ENCODE peak calls at places on chromosomes 3 and 15, in nine cellular contexts. E is breast epithelium, S is adipocyte, L is psoas muscle, W is right atrium auricular region, Z is mucosa of descending colon, M is stomach, O is MM.1S, R is left ventricle myocardium inferior. X is an unnamed sample.

GRCh38 chr3:42732196-42732828 is 29.7 kb upstream of the HHATL start:
- DNase-seq in E (no peak), S (no peak), L (no peak), W (peak; percentile 53), Z (no peak), M (no peak), O (no peak), R (no peak), X (no peak)

GRCh38 chr3:63753567-63753966 is 65.5 kb upstream of the C3orf49 start:
- DNase-seq in E (no peak), S (peak; percentile 53), L (no peak), W (no peak), Z (no peak), M (no peak), O (no peak), R (no peak), X (no peak)

GRCh38 chr3:15892828-15893227 is 95.0 kb upstream of the ANKRD28 start:
- DNase-seq in E (no peak), S (no peak), L (no peak), W (no peak), Z (no peak), M (no peak), O (no peak), R (no peak), X (no peak)

GRCh38 chr3:31906182-31906581 is 74.9 kb downstream of the OSBPL10 start:
- DNase-seq in E (no peak), S (no peak), L (no peak), W (no peak), Z (no peak), M (no peak), O (no peak), R (no peak), X (no peak)

GRCh38 chr3:129003578-129004112 is 2.5 kb downstream of the EFCC1 start:
- DNase-seq in E (no peak), S (no peak), L (no peak), W (no peak), Z (peak; percentile 81), M (peak; percentile 75), O (peak; percentile 82), R (no peak), X (peak; percentile 79)

GRCh38 chr3:167125612-167126407 is 254.3 kb downstream of the ZBBX start:
- DNase-seq in E (no peak), S (no peak), L (no peak), W (no peak), Z (no peak), M (no peak), O (no peak), R (no peak), X (no peak)

GRCh38 chr3:80733522-80734176 is 965.9 kb upstream of the ROBO1 start:
- DNase-seq in E (no peak), S (peak; percentile 51), L (no peak), W (no peak), Z (peak; percentile 48), M (peak; percentile 57), O (no peak), R (no peak), X (no peak)

GRCh38 chr3:87733671-87734367 is 325.0 kb downstream of the CGGBP1 start:
- DNase-seq in E (peak; percentile 62), S (no peak), L (no peak), W (no peak), Z (no peak), M (no peak), O (no peak), R (no peak), X (no peak)

GRCh38 chr3:7275396-7275795 is 414.5 kb downstream of the GRM7 start:
- DNase-seq in E (no peak), S (no peak), L (no peak), W (no peak), Z (no peak), M (no peak), O (no peak), R (no peak), X (no peak)

GRCh38 chr15:36905908-36906307 is 194.4 kb downstream of the MEIS2 start:
- DNase-seq in E (no peak), S (no peak), L (no peak), W (no peak), Z (no peak), M (no peak), O (no peak), R (no peak), X (peak; percentile 58)

GRCh38 chr3:118714800-118715199 is 319.8 kb downstream of the IGSF11 start:
- DNase-seq in E (no peak), S (no peak), L (no peak), W (no peak), Z (no peak), M (no peak), O (no peak), R (no peak), X (peak; percentile 5)

GRCh38 chr3:42042747-42043115 is 48.4 kb upstream of the TRAK1 start:
- DNase-seq in E (no peak), S (no peak), L (no peak), W (no peak), Z (no peak), M (no peak), O (no peak), R (no peak), X (no peak)

GRCh38 chr3:88231632-88232031 is 81.9 kb downstream of the C3orf38 start:
- DNase-seq in E (no peak), S (no peak), L (no peak), W (no peak), Z (no peak), M (no peak), O (no peak), R (no peak), X (no peak)

DNA sequence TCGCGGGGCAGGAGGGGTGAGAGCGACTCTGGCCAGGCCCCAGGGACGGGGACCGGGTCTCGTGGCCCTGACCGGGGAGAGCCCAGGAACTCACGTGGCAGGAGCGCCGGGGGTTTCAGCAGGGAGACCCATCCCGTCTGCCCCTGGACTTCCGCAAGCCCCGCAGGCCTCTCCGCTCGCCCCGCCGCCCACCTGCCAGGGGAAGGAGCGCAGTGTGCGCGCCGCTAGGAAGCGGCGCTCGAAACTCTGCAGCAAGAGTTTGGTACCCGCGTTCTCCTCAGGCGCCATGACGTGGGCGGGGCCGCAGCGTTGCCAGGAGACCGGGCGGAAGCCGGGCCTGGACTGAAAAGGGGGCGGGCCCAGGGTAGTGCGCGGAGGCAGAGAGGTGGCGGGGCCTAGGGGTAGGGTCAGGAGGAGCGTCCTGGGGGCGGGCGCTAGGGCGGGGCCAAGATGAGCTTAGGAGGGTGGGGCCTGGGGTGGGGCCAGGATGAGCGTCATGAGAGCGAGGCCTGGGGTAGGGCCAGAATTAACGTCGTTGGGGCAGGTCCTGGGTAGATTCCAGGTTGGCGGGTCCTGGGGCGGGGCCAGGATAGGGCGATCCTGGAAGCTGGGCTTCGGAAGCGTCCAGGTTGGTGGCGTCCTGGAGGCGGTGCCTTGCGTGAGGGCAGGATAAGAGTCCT is 29.7 kb downstream of the ALG1L2 start:
- DNase-seq in E (peak; percentile 99), S (peak; percentile 99), L (peak; percentile 100), W (peak; percentile 99), Z (peak; percentile 100), M (peak; percentile 99), O (peak; percentile 97), R (peak; percentile 100), X (peak; percentile 100)
- H3K4me3 ChIP-seq in E (peak overlapping the region; percentile 51), S (peak overlapping the region; percentile 86), L (peak overlapping the region; percentile 84), W (peak overlapping the region; percentile 72), Z (peak overlapping the region; percentile 42), M (peak overlapping the region; percentile 82), O (peak overlapping the region; percentile 87), R (peak overlapping the region; percentile 93), X (peak overlapping the region; percentile 52)

GRCh38 chr3:44643024-44643423 is 5.5 kb upstream of the ZNF35 start:
- DNase-seq in E (no peak), S (no peak), L (no peak), W (no peak), Z (no peak), M (no peak), O (no peak), R (no peak), X (no peak)
- H3K9me3 ChIP-seq in E (peaks cover 53% of the 10 kb centered on the region), S (peaks cover 50% of the 10 kb centered on the region), L (peaks cover 53% of the 10 kb centered on the region), W (peaks cover 34% of the 10 kb centered on the region), Z (peaks cover 81% of the 10 kb centered on the region), M (peaks cover 33% of the 10 kb centered on the region), O (no peaks in the 10 kb centered on the region), R (peaks cover 82% of the 10 kb centered on the region), X (peaks cover 9% of the 10 kb centered on the region)

GRCh38 chr15:40366204-40367037 is 8.4 kb downstream of the DISP2 start:
- DNase-seq in E (no peak), S (no peak), L (no peak), W (no peak), Z (no peak), M (no peak), O (no peak), R (no peak), X (no peak)

GRCh38 chr15:40363611-40364010 is 5.6 kb downstream of the DISP2 start:
- DNase-seq in E (no peak), S (no peak), L (no peak), W (no peak), Z (no peak), M (no peak), O (no peak), R (no peak), X (peak; percentile 58)

GRCh38 chr15:40365624-40366023 is 7.6 kb downstream of the DISP2 start:
- DNase-seq in E (no peak), S (no peak), L (no peak), W (no peak), Z (no peak), M (no peak), O (no peak), R (no peak), X (no peak)

GRCh38 chr15:40365016-40365415 is 7.0 kb downstream of the DISP2 start:
- DNase-seq in E (no peak), S (no peak), L (no peak), W (no peak), Z (no peak), M (no peak), O (no peak), R (no peak), X (no peak)

DNA sequence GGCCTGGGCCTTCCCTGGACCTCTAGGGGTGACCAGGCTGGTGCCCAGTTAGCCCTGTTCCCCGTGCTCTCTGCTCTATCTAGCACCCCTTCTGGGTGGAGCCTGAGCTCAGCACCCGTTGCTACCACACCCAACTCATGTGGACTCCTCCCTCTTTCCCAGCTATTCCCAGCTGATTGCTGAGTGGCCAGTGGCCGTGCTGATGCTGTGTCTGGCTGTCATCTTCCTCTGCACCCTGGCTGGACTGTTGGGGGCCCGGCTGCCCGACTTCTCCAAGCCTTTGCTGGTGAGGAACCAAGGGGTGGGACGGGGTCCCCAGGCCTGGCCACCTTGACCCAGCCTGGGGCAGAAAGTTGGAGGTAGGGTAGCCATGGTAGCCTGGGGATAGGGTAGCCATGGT is 6.2 kb downstream of the DISP2 start:
- DNase-seq in E (no peak), S (no peak), L (no peak), W (no peak), Z (no peak), M (no peak), O (no peak), R (no peak), X (no peak)
- H3K36me3 ChIP-seq in E (no peaks in the 10 kb centered on the region), S (no peaks in the 10 kb centered on the region), L (no peaks in the 10 kb centered on the region), W (no peaks in the 10 kb centered on the region), Z (no peaks in the 10 kb centered on the region), M (no peaks in the 10 kb centered on the region), O (no peaks in the 10 kb centered on the region), R (no peaks in the 10 kb centered on the region), X (no peaks in the 10 kb centered on the region)

DNA sequence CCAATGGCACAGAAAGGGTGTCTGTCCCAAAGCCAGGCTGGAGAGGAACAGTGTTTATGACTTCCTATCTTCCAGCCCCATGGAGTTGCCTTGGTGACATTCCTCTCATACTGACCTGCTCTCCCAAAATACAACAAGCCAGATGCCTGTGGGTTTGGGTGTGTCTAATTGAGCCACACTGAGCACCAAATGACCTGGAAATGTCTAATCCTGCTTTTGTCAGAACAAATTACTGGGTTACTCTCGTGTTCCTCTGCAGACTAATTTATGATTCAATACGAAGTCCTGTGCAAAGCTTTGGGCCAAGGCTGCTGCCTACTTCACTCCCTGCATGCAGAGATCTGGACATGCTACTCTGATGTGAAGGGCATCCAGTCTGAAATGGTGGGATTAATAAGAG is 98.1 kb upstream of the STRIT1 start:
- DNase-seq in E (no peak), S (peak; percentile 93), L (peak; percentile 26), W (no peak), Z (no peak), M (no peak), O (no peak), R (peak; percentile 25), X (no peak)
- H3K4me3 ChIP-seq in E (no peak overlapping the region), S (no peak overlapping the region), L (no peak overlapping the region), W (no peak overlapping the region), Z (no peak overlapping the region), M (no peak overlapping the region), O (no peak overlapping the region), R (no peak overlapping the region), X (no peak overlapping the region)

X was measured in kidney.